ENCODE peak calls at places on chromosome 21, in six cellular contexts. One of them, this sample, is unnamed.

GRCh38 chr21:38985423-38986378 is 180.0 kb downstream of the ETS2 start:
- DNase-seq in cardiac fibroblast: peak
- DNase-seq in thoracic aorta: peak
- DNase-seq in PC-9: no peak
- DNase-seq in AG04450: peak
- DNase-seq in psoas muscle: peak
- DNase-seq in this sample: peak

GRCh38 chr21:14092834-14093560 is 117.8 kb downstream of the LIPI start:
- DNase-seq in cardiac fibroblast: no peak
- DNase-seq in thoracic aorta: no peak
- DNase-seq in PC-9: no peak
- DNase-seq in AG04450: no peak
- DNase-seq in psoas muscle: no peak
- DNase-seq in this sample: no peak

GRCh38 chr21:32456497-32456918 is 44.0 kb downstream of the EVA1C start:
- DNase-seq in cardiac fibroblast: peak
- DNase-seq in thoracic aorta: no peak
- DNase-seq in PC-9: no peak
- DNase-seq in AG04450: no peak
- DNase-seq in psoas muscle: no peak
- DNase-seq in this sample: no peak

GRCh38 chr21:34004013-34004938 is 69.1 kb upstream of the MRPS6 start:
- DNase-seq in cardiac fibroblast: no peak
- DNase-seq in thoracic aorta: no peak
- DNase-seq in PC-9: no peak
- DNase-seq in AG04450: peak
- DNase-seq in psoas muscle: no peak
- DNase-seq in this sample: no peak

GRCh38 chr21:17794631-17795030 is 24.5 kb downstream of the C21orf91 start:
- DNase-seq in cardiac fibroblast: no peak
- DNase-seq in thoracic aorta: no peak
- DNase-seq in PC-9: no peak
- DNase-seq in AG04450: no peak
- DNase-seq in psoas muscle: no peak
- DNase-seq in this sample: no peak

GRCh38 chr21:32921632-32922230 is 104.0 kb upstream of the OLIG2 start:
- DNase-seq in cardiac fibroblast: no peak
- DNase-seq in thoracic aorta: no peak
- DNase-seq in PC-9: no peak
- DNase-seq in AG04450: no peak
- DNase-seq in psoas muscle: no peak
- DNase-seq in this sample: peak

GRCh38 chr21:33543505-33544129 is 779 bp downstream of the SON start:
- DNase-seq in cardiac fibroblast: no peak
- DNase-seq in thoracic aorta: no peak
- DNase-seq in PC-9: no peak
- DNase-seq in AG04450: no peak
- DNase-seq in psoas muscle: peak
- DNase-seq in this sample: peak

GRCh38 chr21:46455575-46456385 is 2.9 kb upstream of the DIP2A start:
- DNase-seq in cardiac fibroblast: peak
- DNase-seq in thoracic aorta: no peak
- DNase-seq in PC-9: no peak
- DNase-seq in AG04450: no peak
- DNase-seq in psoas muscle: no peak
- DNase-seq in this sample: no peak

GRCh38 chr21:14493731-14494130 is 52.4 kb downstream of the SAMSN1 start:
- DNase-seq in cardiac fibroblast: no peak
- DNase-seq in thoracic aorta: no peak
- DNase-seq in PC-9: no peak
- DNase-seq in AG04450: no peak
- DNase-seq in psoas muscle: no peak
- DNase-seq in this sample: no peak

GRCh38 chr21:39003982-39004775 is 179.1 kb downstream of the PSMG1 start:
- DNase-seq in cardiac fibroblast: peak
- DNase-seq in thoracic aorta: peak
- DNase-seq in PC-9: no peak
- DNase-seq in AG04450: no peak
- DNase-seq in psoas muscle: no peak
- DNase-seq in this sample: no peak

GRCh38 chr21:33266784-33267135 is 593 bp downstream of the IL10RB start:
- DNase-seq in cardiac fibroblast: no peak
- DNase-seq in thoracic aorta: no peak
- DNase-seq in PC-9: no peak
- DNase-seq in AG04450: no peak
- DNase-seq in psoas muscle: no peak
- DNase-seq in this sample: no peak

GRCh38 chr21:34129971-34130597 is 56.7 kb downstream of the MRPS6 start:
- DNase-seq in cardiac fibroblast: peak
- DNase-seq in thoracic aorta: no peak
- DNase-seq in PC-9: no peak
- DNase-seq in AG04450: no peak
- DNase-seq in psoas muscle: no peak
- DNase-seq in this sample: peak

GRCh38 chr21:33760641-33761103 is 118.4 kb downstream of the ITSN1 start:
- DNase-seq in cardiac fibroblast: peak
- DNase-seq in thoracic aorta: no peak
- DNase-seq in PC-9: no peak
- DNase-seq in AG04450: peak
- DNase-seq in psoas muscle: no peak
- DNase-seq in this sample: no peak

GRCh38 chr21:17660449-17660848 is 47.7 kb upstream of the BTG3 start:
- DNase-seq in cardiac fibroblast: no peak
- DNase-seq in thoracic aorta: no peak
- DNase-seq in PC-9: peak
- DNase-seq in AG04450: no peak
- DNase-seq in psoas muscle: no peak
- DNase-seq in this sample: no peak

GRCh38 chr21:18772876-18773275 is 369.3 kb upstream of the TMPRSS15 start:
- DNase-seq in cardiac fibroblast: no peak
- DNase-seq in thoracic aorta: no peak
- DNase-seq in PC-9: no peak
- DNase-seq in AG04450: no peak
- DNase-seq in psoas muscle: no peak
- DNase-seq in this sample: no peak

GRCh38 chr21:17513214-17514123 is 626 bp downstream of the CXADR start:
- DNase-seq in cardiac fibroblast: peak
- DNase-seq in thoracic aorta: no peak
- DNase-seq in PC-9: peak
- DNase-seq in AG04450: no peak
- DNase-seq in psoas muscle: no peak
- DNase-seq in this sample: peak

GRCh38 chr21:31349208-31349607 is 5.1 kb upstream of the TIAM1 start:
- DNase-seq in cardiac fibroblast: no peak
- DNase-seq in thoracic aorta: no peak
- DNase-seq in PC-9: no peak
- DNase-seq in AG04450: no peak
- DNase-seq in psoas muscle: no peak
- DNase-seq in this sample: no peak

GRCh38 chr21:39079617-39080016 is 103.6 kb downstream of the PSMG1 start:
- DNase-seq in cardiac fibroblast: peak
- DNase-seq in thoracic aorta: no peak
- DNase-seq in PC-9: no peak
- DNase-seq in AG04450: no peak
- DNase-seq in psoas muscle: peak
- DNase-seq in this sample: no peak

GRCh38 chr21:34812510-34813265 is 143.9 kb downstream of the CLIC6 start:
- DNase-seq in cardiac fibroblast: peak
- DNase-seq in thoracic aorta: no peak
- DNase-seq in PC-9: no peak
- DNase-seq in AG04450: peak
- DNase-seq in psoas muscle: no peak
- DNase-seq in this sample: no peak

GRCh38 chr21:41973861-41974751 is 20.3 kb upstream of the C2CD2 start:
- DNase-seq in cardiac fibroblast: no peak
- DNase-seq in thoracic aorta: no peak
- DNase-seq in PC-9: no peak
- DNase-seq in AG04450: no peak
- DNase-seq in psoas muscle: no peak
- DNase-seq in this sample: no peak
- TF ChIP-seq CTCF in cardiac fibroblast: no peak
- TF ChIP-seq CTCF in thoracic aorta: no peak
- TF ChIP-seq CTCF in PC-9: no peak
- TF ChIP-seq CTCF in AG04450: peak
- TF ChIP-seq CTCF in psoas muscle: no peak
- TF ChIP-seq CTCF in this sample: peak

DNA sequence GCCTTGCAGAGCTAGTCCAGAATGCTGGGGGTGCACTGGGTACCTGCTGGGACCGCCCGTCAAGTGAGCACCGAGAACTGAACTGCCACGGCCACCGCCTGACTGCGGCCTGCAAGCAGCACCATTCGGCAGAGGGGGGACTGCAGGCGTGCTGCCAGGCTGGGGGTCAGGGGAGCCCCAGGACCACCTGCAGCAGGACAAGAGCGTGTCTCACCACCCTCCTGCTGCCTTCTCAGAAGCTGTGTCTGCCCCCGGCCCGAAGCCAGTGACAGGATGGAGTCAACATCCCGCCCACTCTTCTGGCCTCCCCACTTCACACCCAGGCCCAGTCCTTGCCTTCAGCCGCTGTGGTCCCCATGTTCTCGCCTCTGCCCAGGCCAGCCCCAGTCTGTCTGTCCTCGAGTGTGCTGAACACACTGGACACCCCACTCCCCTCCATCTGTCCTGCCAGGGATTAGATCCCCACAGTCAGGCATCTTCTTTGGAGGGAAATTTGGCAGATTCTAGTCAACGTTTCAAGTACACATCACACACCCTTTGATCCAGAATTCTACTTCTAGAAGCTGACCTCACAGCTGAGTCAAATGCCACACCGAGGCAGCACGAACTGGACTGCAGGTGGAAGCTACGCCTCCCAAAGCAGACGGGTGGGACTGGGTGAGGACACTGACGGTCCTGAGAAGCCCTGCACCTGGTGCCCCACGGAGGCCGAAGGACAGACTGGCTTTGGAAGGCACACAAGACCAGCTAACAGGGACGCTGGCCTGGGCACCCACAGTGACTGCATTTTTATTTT is 26.0 kb downstream of the PTTG1IP start:
- DNase-seq in cardiac fibroblast: no peak
- DNase-seq in thoracic aorta: no peak
- DNase-seq in PC-9: no peak
- DNase-seq in AG04450: no peak
- DNase-seq in psoas muscle: no peak
- DNase-seq in this sample: no peak
- TF ChIP-seq CTCF in cardiac fibroblast: no peak
- TF ChIP-seq CTCF in thoracic aorta: no peak
- TF ChIP-seq CTCF in PC-9: no peak
- TF ChIP-seq CTCF in AG04450: no peak
- TF ChIP-seq CTCF in psoas muscle: no peak
- TF ChIP-seq CTCF in this sample: no peak

GRCh38 chr21:27212444-27212843 is 245.6 kb upstream of the ADAMTS5 start:
- DNase-seq in cardiac fibroblast: no peak
- DNase-seq in thoracic aorta: no peak
- DNase-seq in PC-9: no peak
- DNase-seq in AG04450: no peak
- DNase-seq in psoas muscle: no peak
- DNase-seq in this sample: no peak

GRCh38 chr21:27219068-27219467 is 252.2 kb upstream of the ADAMTS5 start:
- DNase-seq in cardiac fibroblast: peak
- DNase-seq in thoracic aorta: no peak
- DNase-seq in PC-9: no peak
- DNase-seq in AG04450: no peak
- DNase-seq in psoas muscle: no peak
- DNase-seq in this sample: no peak

GRCh38 chr21:27213328-27213727 is 246.4 kb upstream of the ADAMTS5 start:
- DNase-seq in cardiac fibroblast: peak
- DNase-seq in thoracic aorta: no peak
- DNase-seq in PC-9: no peak
- DNase-seq in AG04450: no peak
- DNase-seq in psoas muscle: no peak
- DNase-seq in this sample: no peak
- TF ChIP-seq CTCF in cardiac fibroblast: peak
- TF ChIP-seq CTCF in thoracic aorta: no peak
- TF ChIP-seq CTCF in PC-9: no peak
- TF ChIP-seq CTCF in AG04450: peak
- TF ChIP-seq CTCF in psoas muscle: no peak
- TF ChIP-seq CTCF in this sample: peak

GRCh38 chr21:44074315-44074958 is 32.8 kb upstream of the PWP2 start:
- DNase-seq in cardiac fibroblast: no peak
- DNase-seq in thoracic aorta: no peak
- DNase-seq in PC-9: no peak
- DNase-seq in AG04450: no peak
- DNase-seq in psoas muscle: no peak
- DNase-seq in this sample: no peak
- TF ChIP-seq CTCF in cardiac fibroblast: no peak
- TF ChIP-seq CTCF in thoracic aorta: no peak
- TF ChIP-seq CTCF in PC-9: no peak
- TF ChIP-seq CTCF in AG04450: no peak
- TF ChIP-seq CTCF in psoas muscle: no peak
- TF ChIP-seq CTCF in this sample: no peak

GRCh38 chr21:37460196-37460595 is 93.6 kb downstream of the DYRK1A start:
- DNase-seq in cardiac fibroblast: no peak
- DNase-seq in thoracic aorta: no peak
- DNase-seq in PC-9: no peak
- DNase-seq in AG04450: no peak
- DNase-seq in psoas muscle: no peak
- DNase-seq in this sample: no peak
- TF ChIP-seq CTCF in cardiac fibroblast: peak
- TF ChIP-seq CTCF in thoracic aorta: no peak
- TF ChIP-seq CTCF in PC-9: no peak
- TF ChIP-seq CTCF in AG04450: peak
- TF ChIP-seq CTCF in psoas muscle: no peak
- TF ChIP-seq CTCF in this sample: peak

GRCh38 chr21:43269461-43269860 is 100.7 kb downstream of the CRYAA start:
- DNase-seq in cardiac fibroblast: no peak
- DNase-seq in thoracic aorta: no peak
- DNase-seq in PC-9: no peak
- DNase-seq in AG04450: no peak
- DNase-seq in psoas muscle: peak
- DNase-seq in this sample: peak
- TF ChIP-seq CTCF in cardiac fibroblast: peak
- TF ChIP-seq CTCF in thoracic aorta: no peak
- TF ChIP-seq CTCF in PC-9: no peak
- TF ChIP-seq CTCF in AG04450: peak
- TF ChIP-seq CTCF in psoas muscle: no peak
- TF ChIP-seq CTCF in this sample: peak

GRCh38 chr21:35940074-35940927 is 120.0 kb downstream of the SETD4 start:
- DNase-seq in cardiac fibroblast: peak
- DNase-seq in thoracic aorta: no peak
- DNase-seq in PC-9: peak
- DNase-seq in AG04450: peak
- DNase-seq in psoas muscle: peak
- DNase-seq in this sample: no peak
- TF ChIP-seq CTCF in cardiac fibroblast: peak
- TF ChIP-seq CTCF in thoracic aorta: peak
- TF ChIP-seq CTCF in PC-9: peak
- TF ChIP-seq CTCF in AG04450: peak
- TF ChIP-seq CTCF in psoas muscle: peak
- TF ChIP-seq CTCF in this sample: peak

GRCh38 chr21:30042443-30042842 is 102.6 kb upstream of the GRIK1 start:
- DNase-seq in cardiac fibroblast: no peak
- DNase-seq in thoracic aorta: no peak
- DNase-seq in PC-9: no peak
- DNase-seq in AG04450: no peak
- DNase-seq in psoas muscle: no peak
- DNase-seq in this sample: no peak

GRCh38 chr21:30044447-30045064 is 104.8 kb upstream of the GRIK1 start:
- DNase-seq in cardiac fibroblast: peak
- DNase-seq in thoracic aorta: no peak
- DNase-seq in PC-9: peak
- DNase-seq in AG04450: no peak
- DNase-seq in psoas muscle: no peak
- DNase-seq in this sample: peak
- TF ChIP-seq CTCF in cardiac fibroblast: peak
- TF ChIP-seq CTCF in thoracic aorta: peak
- TF ChIP-seq CTCF in PC-9: peak
- TF ChIP-seq CTCF in AG04450: peak
- TF ChIP-seq CTCF in psoas muscle: peak
- TF ChIP-seq CTCF in this sample: peak

This sample was measured in BE2C.